ENCODE peak calls at places on chromosome 14, in ten cellular contexts. One of them, this sample, is unnamed.

GRCh38 chr14:92496458-92496857 is 17.1 kb upstream of the RIN3 start:
- DNase-seq in T-helper 22 cell: no peak
- DNase-seq in AG10803: no peak
- DNase-seq in GM20000: no peak
- DNase-seq in iris pigment epithelial cell: no peak
- DNase-seq in SW480: no peak
- DNase-seq in mesenteric fat pad: no peak
- DNase-seq in CD8-positive, alpha-beta memory T cell: no peak
- DNase-seq in NCI-H1694: no peak
- DNase-seq in NCI-H748 treated with DMSO at 0.1 percent for 48 hours: no peak
- DNase-seq in this sample: no peak

GRCh38 chr14:55746533-55746932 is 166.5 kb downstream of the KTN1 start:
- DNase-seq in T-helper 22 cell: no peak
- DNase-seq in AG10803: peak
- DNase-seq in GM20000: no peak
- DNase-seq in iris pigment epithelial cell: peak
- DNase-seq in SW480: no peak
- DNase-seq in mesenteric fat pad: no peak
- DNase-seq in CD8-positive, alpha-beta memory T cell: no peak
- DNase-seq in NCI-H1694: no peak
- DNase-seq in NCI-H748 treated with DMSO at 0.1 percent for 48 hours: no peak
- DNase-seq in this sample: no peak

GRCh38 chr14:51855234-51855633 is 5.2 kb upstream of the GNG2 start:
- DNase-seq in T-helper 22 cell: no peak
- DNase-seq in AG10803: peak
- DNase-seq in GM20000: no peak
- DNase-seq in iris pigment epithelial cell: peak
- DNase-seq in SW480: no peak
- DNase-seq in mesenteric fat pad: no peak
- DNase-seq in CD8-positive, alpha-beta memory T cell: no peak
- DNase-seq in NCI-H1694: no peak
- DNase-seq in NCI-H748 treated with DMSO at 0.1 percent for 48 hours: no peak
- DNase-seq in this sample: peak

GRCh38 chr14:68631691-68632590 is 160.9 kb downstream of the ZFP36L1 start:
- DNase-seq in T-helper 22 cell: no peak
- DNase-seq in AG10803: no peak
- DNase-seq in GM20000: no peak
- DNase-seq in iris pigment epithelial cell: no peak
- DNase-seq in SW480: no peak
- DNase-seq in mesenteric fat pad: peak
- DNase-seq in CD8-positive, alpha-beta memory T cell: no peak
- DNase-seq in NCI-H1694: no peak
- DNase-seq in NCI-H748 treated with DMSO at 0.1 percent for 48 hours: no peak
- DNase-seq in this sample: no peak

GRCh38 chr14:79465651-79466050 is 745.7 kb downstream of the DIO2 start:
- DNase-seq in T-helper 22 cell: no peak
- DNase-seq in AG10803: peak
- DNase-seq in GM20000: no peak
- DNase-seq in iris pigment epithelial cell: no peak
- DNase-seq in SW480: no peak
- DNase-seq in mesenteric fat pad: no peak
- DNase-seq in CD8-positive, alpha-beta memory T cell: no peak
- DNase-seq in NCI-H1694: no peak
- DNase-seq in NCI-H748 treated with DMSO at 0.1 percent for 48 hours: no peak
- DNase-seq in this sample: no peak

GRCh38 chr14:80776657-80777056 is 164.9 kb downstream of the CEP128 start:
- DNase-seq in T-helper 22 cell: no peak
- DNase-seq in AG10803: no peak
- DNase-seq in GM20000: no peak
- DNase-seq in iris pigment epithelial cell: no peak
- DNase-seq in SW480: no peak
- DNase-seq in mesenteric fat pad: no peak
- DNase-seq in CD8-positive, alpha-beta memory T cell: no peak
- DNase-seq in NCI-H1694: no peak
- DNase-seq in NCI-H748 treated with DMSO at 0.1 percent for 48 hours: no peak
- DNase-seq in this sample: no peak

GRCh38 chr14:99884834-99885648 is 91.8 kb downstream of the EML1 start:
- DNase-seq in T-helper 22 cell: no peak
- DNase-seq in AG10803: peak
- DNase-seq in GM20000: peak
- DNase-seq in iris pigment epithelial cell: peak
- DNase-seq in SW480: peak
- DNase-seq in mesenteric fat pad: no peak
- DNase-seq in CD8-positive, alpha-beta memory T cell: no peak
- DNase-seq in NCI-H1694: peak
- DNase-seq in NCI-H748 treated with DMSO at 0.1 percent for 48 hours: peak
- DNase-seq in this sample: peak

GRCh38 chr14:61343471-61343870 is 22.1 kb downstream of the PRKCH start:
- DNase-seq in T-helper 22 cell: no peak
- DNase-seq in AG10803: no peak
- DNase-seq in GM20000: no peak
- DNase-seq in iris pigment epithelial cell: peak
- DNase-seq in SW480: no peak
- DNase-seq in mesenteric fat pad: no peak
- DNase-seq in CD8-positive, alpha-beta memory T cell: no peak
- DNase-seq in NCI-H1694: no peak
- DNase-seq in NCI-H748 treated with DMSO at 0.1 percent for 48 hours: no peak
- DNase-seq in this sample: no peak

GRCh38 chr14:54187439-54187838 is 209.4 kb upstream of the CDKN3 start:
- DNase-seq in T-helper 22 cell: no peak
- DNase-seq in AG10803: no peak
- DNase-seq in GM20000: no peak
- DNase-seq in iris pigment epithelial cell: no peak
- DNase-seq in SW480: no peak
- DNase-seq in mesenteric fat pad: no peak
- DNase-seq in CD8-positive, alpha-beta memory T cell: no peak
- DNase-seq in NCI-H1694: no peak
- DNase-seq in NCI-H748 treated with DMSO at 0.1 percent for 48 hours: no peak
- DNase-seq in this sample: no peak

GRCh38 chr14:76720382-76720813 is 40.9 kb upstream of the VASH1 start:
- DNase-seq in T-helper 22 cell: no peak
- DNase-seq in AG10803: peak
- DNase-seq in GM20000: peak
- DNase-seq in iris pigment epithelial cell: peak
- DNase-seq in SW480: no peak
- DNase-seq in mesenteric fat pad: no peak
- DNase-seq in CD8-positive, alpha-beta memory T cell: no peak
- DNase-seq in NCI-H1694: peak
- DNase-seq in NCI-H748 treated with DMSO at 0.1 percent for 48 hours: no peak
- DNase-seq in this sample: peak

GRCh38 chr14:68784298-68784910 is 8.5 kb downstream of the ZFP36L1 start:
- DNase-seq in T-helper 22 cell: no peak
- DNase-seq in AG10803: peak
- DNase-seq in GM20000: no peak
- DNase-seq in iris pigment epithelial cell: peak
- DNase-seq in SW480: peak
- DNase-seq in mesenteric fat pad: peak
- DNase-seq in CD8-positive, alpha-beta memory T cell: no peak
- DNase-seq in NCI-H1694: no peak
- DNase-seq in NCI-H748 treated with DMSO at 0.1 percent for 48 hours: no peak
- DNase-seq in this sample: no peak

GRCh38 chr14:81272322-81272721 is 51.6 kb upstream of the GTF2A1 start:
- DNase-seq in T-helper 22 cell: no peak
- DNase-seq in AG10803: no peak
- DNase-seq in GM20000: no peak
- DNase-seq in iris pigment epithelial cell: no peak
- DNase-seq in SW480: no peak
- DNase-seq in mesenteric fat pad: no peak
- DNase-seq in CD8-positive, alpha-beta memory T cell: no peak
- DNase-seq in NCI-H1694: no peak
- DNase-seq in NCI-H748 treated with DMSO at 0.1 percent for 48 hours: no peak
- DNase-seq in this sample: no peak

GRCh38 chr14:50230601-50231474 is 540 bp downstream of the SOS2 start:
- DNase-seq in T-helper 22 cell: no peak
- DNase-seq in AG10803: peak
- DNase-seq in GM20000: peak
- DNase-seq in iris pigment epithelial cell: peak
- DNase-seq in SW480: peak
- DNase-seq in mesenteric fat pad: peak
- DNase-seq in CD8-positive, alpha-beta memory T cell: peak
- DNase-seq in NCI-H1694: peak
- DNase-seq in NCI-H748 treated with DMSO at 0.1 percent for 48 hours: no peak
- DNase-seq in this sample: peak

GRCh38 chr14:71555654-71556559 is 376.3 kb upstream of the RGS6 start:
- DNase-seq in T-helper 22 cell: peak
- DNase-seq in AG10803: peak
- DNase-seq in GM20000: peak
- DNase-seq in iris pigment epithelial cell: peak
- DNase-seq in SW480: peak
- DNase-seq in mesenteric fat pad: no peak
- DNase-seq in CD8-positive, alpha-beta memory T cell: peak
- DNase-seq in NCI-H1694: no peak
- DNase-seq in NCI-H748 treated with DMSO at 0.1 percent for 48 hours: peak
- DNase-seq in this sample: no peak

GRCh38 chr14:92930737-92931602 is 8.0 kb downstream of the CHGA start:
- DNase-seq in T-helper 22 cell: no peak
- DNase-seq in AG10803: peak
- DNase-seq in GM20000: no peak
- DNase-seq in iris pigment epithelial cell: peak
- DNase-seq in SW480: no peak
- DNase-seq in mesenteric fat pad: no peak
- DNase-seq in CD8-positive, alpha-beta memory T cell: no peak
- DNase-seq in NCI-H1694: no peak
- DNase-seq in NCI-H748 treated with DMSO at 0.1 percent for 48 hours: no peak
- DNase-seq in this sample: peak

GRCh38 chr14:55794655-55795583 is 214.9 kb downstream of the KTN1 start:
- DNase-seq in T-helper 22 cell: no peak
- DNase-seq in AG10803: no peak
- DNase-seq in GM20000: no peak
- DNase-seq in iris pigment epithelial cell: peak
- DNase-seq in SW480: peak
- DNase-seq in mesenteric fat pad: no peak
- DNase-seq in CD8-positive, alpha-beta memory T cell: no peak
- DNase-seq in NCI-H1694: no peak
- DNase-seq in NCI-H748 treated with DMSO at 0.1 percent for 48 hours: peak
- DNase-seq in this sample: no peak

GRCh38 chr14:32611752-32612151 is 282.7 kb downstream of the AKAP6 start:
- DNase-seq in T-helper 22 cell: no peak
- DNase-seq in AG10803: peak
- DNase-seq in GM20000: no peak
- DNase-seq in iris pigment epithelial cell: peak
- DNase-seq in SW480: no peak
- DNase-seq in mesenteric fat pad: no peak
- DNase-seq in CD8-positive, alpha-beta memory T cell: no peak
- DNase-seq in NCI-H1694: no peak
- DNase-seq in NCI-H748 treated with DMSO at 0.1 percent for 48 hours: no peak
- DNase-seq in this sample: peak

GRCh38 chr14:106694638-106695393 is 1168.4 kb downstream of the TMEM121 start:
- DNase-seq in T-helper 22 cell: peak
- DNase-seq in AG10803: no peak
- DNase-seq in GM20000: peak
- DNase-seq in iris pigment epithelial cell: no peak
- DNase-seq in SW480: peak
- DNase-seq in mesenteric fat pad: no peak
- DNase-seq in CD8-positive, alpha-beta memory T cell: peak
- DNase-seq in NCI-H1694: no peak
- DNase-seq in NCI-H748 treated with DMSO at 0.1 percent for 48 hours: no peak
- DNase-seq in this sample: no peak

GRCh38 chr14:72796935-72797334 is 97.0 kb downstream of the DPF3 start:
- DNase-seq in T-helper 22 cell: no peak
- DNase-seq in AG10803: no peak
- DNase-seq in GM20000: no peak
- DNase-seq in iris pigment epithelial cell: no peak
- DNase-seq in SW480: no peak
- DNase-seq in mesenteric fat pad: peak
- DNase-seq in CD8-positive, alpha-beta memory T cell: no peak
- DNase-seq in NCI-H1694: no peak
- DNase-seq in NCI-H748 treated with DMSO at 0.1 percent for 48 hours: no peak
- DNase-seq in this sample: no peak

GRCh38 chr14:60632257-60632656 is 17.0 kb downstream of the SIX1 start:
- DNase-seq in T-helper 22 cell: no peak
- DNase-seq in AG10803: no peak
- DNase-seq in GM20000: no peak
- DNase-seq in iris pigment epithelial cell: no peak
- DNase-seq in SW480: no peak
- DNase-seq in mesenteric fat pad: no peak
- DNase-seq in CD8-positive, alpha-beta memory T cell: no peak
- DNase-seq in NCI-H1694: no peak
- DNase-seq in NCI-H748 treated with DMSO at 0.1 percent for 48 hours: no peak
- DNase-seq in this sample: no peak

GRCh38 chr14:74907744-74908143 is 15.3 kb downstream of the RPS6KL1 start:
- DNase-seq in T-helper 22 cell: no peak
- DNase-seq in AG10803: no peak
- DNase-seq in GM20000: no peak
- DNase-seq in iris pigment epithelial cell: no peak
- DNase-seq in SW480: no peak
- DNase-seq in mesenteric fat pad: no peak
- DNase-seq in CD8-positive, alpha-beta memory T cell: no peak
- DNase-seq in NCI-H1694: peak
- DNase-seq in NCI-H748 treated with DMSO at 0.1 percent for 48 hours: no peak
- DNase-seq in this sample: no peak

GRCh38 chr14:32345311-32345771 is 16.2 kb downstream of the AKAP6 start:
- DNase-seq in T-helper 22 cell: no peak
- DNase-seq in AG10803: no peak
- DNase-seq in GM20000: no peak
- DNase-seq in iris pigment epithelial cell: peak
- DNase-seq in SW480: no peak
- DNase-seq in mesenteric fat pad: no peak
- DNase-seq in CD8-positive, alpha-beta memory T cell: no peak
- DNase-seq in NCI-H1694: peak
- DNase-seq in NCI-H748 treated with DMSO at 0.1 percent for 48 hours: no peak
- DNase-seq in this sample: no peak

GRCh38 chr14:82855912-82856381 is 1322.3 kb upstream of the SEL1L start:
- DNase-seq in T-helper 22 cell: no peak
- DNase-seq in AG10803: peak
- DNase-seq in GM20000: no peak
- DNase-seq in iris pigment epithelial cell: peak
- DNase-seq in SW480: peak
- DNase-seq in mesenteric fat pad: no peak
- DNase-seq in CD8-positive, alpha-beta memory T cell: no peak
- DNase-seq in NCI-H1694: peak
- DNase-seq in NCI-H748 treated with DMSO at 0.1 percent for 48 hours: peak
- DNase-seq in this sample: peak

GRCh38 chr14:74620497-74620921 is 8.5 kb upstream of the LTBP2 start:
- DNase-seq in T-helper 22 cell: no peak
- DNase-seq in AG10803: peak
- DNase-seq in GM20000: no peak
- DNase-seq in iris pigment epithelial cell: peak
- DNase-seq in SW480: peak
- DNase-seq in mesenteric fat pad: no peak
- DNase-seq in CD8-positive, alpha-beta memory T cell: no peak
- DNase-seq in NCI-H1694: no peak
- DNase-seq in NCI-H748 treated with DMSO at 0.1 percent for 48 hours: no peak
- DNase-seq in this sample: peak

GRCh38 chr14:53356361-53357150 is 203.4 kb upstream of the DDHD1 start:
- DNase-seq in T-helper 22 cell: no peak
- DNase-seq in AG10803: no peak
- DNase-seq in GM20000: no peak
- DNase-seq in iris pigment epithelial cell: peak
- DNase-seq in SW480: no peak
- DNase-seq in mesenteric fat pad: no peak
- DNase-seq in CD8-positive, alpha-beta memory T cell: no peak
- DNase-seq in NCI-H1694: no peak
- DNase-seq in NCI-H748 treated with DMSO at 0.1 percent for 48 hours: no peak
- DNase-seq in this sample: no peak

GRCh38 chr14:75205586-75205985 is 29.2 kb upstream of the TMED10 start:
- DNase-seq in T-helper 22 cell: no peak
- DNase-seq in AG10803: peak
- DNase-seq in GM20000: no peak
- DNase-seq in iris pigment epithelial cell: peak
- DNase-seq in SW480: no peak
- DNase-seq in mesenteric fat pad: no peak
- DNase-seq in CD8-positive, alpha-beta memory T cell: no peak
- DNase-seq in NCI-H1694: no peak
- DNase-seq in NCI-H748 treated with DMSO at 0.1 percent for 48 hours: no peak
- DNase-seq in this sample: peak

GRCh38 chr14:33655421-33655820 is 295.5 kb downstream of the EGLN3 start:
- DNase-seq in T-helper 22 cell: no peak
- DNase-seq in AG10803: no peak
- DNase-seq in GM20000: no peak
- DNase-seq in iris pigment epithelial cell: peak
- DNase-seq in SW480: no peak
- DNase-seq in mesenteric fat pad: no peak
- DNase-seq in CD8-positive, alpha-beta memory T cell: no peak
- DNase-seq in NCI-H1694: no peak
- DNase-seq in NCI-H748 treated with DMSO at 0.1 percent for 48 hours: no peak
- DNase-seq in this sample: no peak

GRCh38 chr14:87391066-87391465 is 601.9 kb downstream of the GALC start:
- DNase-seq in T-helper 22 cell: no peak
- DNase-seq in AG10803: no peak
- DNase-seq in GM20000: no peak
- DNase-seq in iris pigment epithelial cell: no peak
- DNase-seq in SW480: no peak
- DNase-seq in mesenteric fat pad: no peak
- DNase-seq in CD8-positive, alpha-beta memory T cell: no peak
- DNase-seq in NCI-H1694: no peak
- DNase-seq in NCI-H748 treated with DMSO at 0.1 percent for 48 hours: no peak
- DNase-seq in this sample: no peak